ENCODE peak calls at places on chromosomes 6 and 20, in nine cellular contexts. H is activated T-cell treated with anti-CD3 and anti-CD28 coated beads for 1 hour, L is left cardiac atrium, Z is NCI-H1092, S is ELF-1, O is non-pigmented ciliary epithelial cell, F is psoas muscle, Q is DMS 273 treated with DMSO at 0.1 percent for 48 hours, K is adrenal gland. B is an unnamed sample.

GRCh38 chr6:7154341-7155139 is 46.8 kb downstream of the RREB1 start:
- DNase-seq in H (no peak), L (no peak), Z (no peak), S (no peak), O (no peak), F (no peak), Q (no peak), K (no peak), B (no peak)

GRCh38 chr6:46651766-46652165 is 852 bp downstream of the CYP39A1 start:
- DNase-seq in H (no peak), L (no peak), Z (no peak), S (no peak), O (no peak), F (no peak), Q (no peak), K (no peak), B (no peak)

GRCh38 chr6:125637207-125637606 is 112.2 kb upstream of the HEY2 start:
- DNase-seq in H (no peak), L (no peak), Z (no peak), S (no peak), O (no peak), F (no peak), Q (no peak), K (no peak), B (no peak)

GRCh38 chr6:122746708-122747107 is 32.8 kb upstream of the FABP7 start:
- DNase-seq in H (no peak), L (no peak), Z (no peak), S (no peak), O (no peak), F (no peak), Q (no peak), K (no peak), B (no peak)

GRCh38 chr20:38751360-38751976 is 3.2 kb downstream of the ACTR5 start:
- DNase-seq in H (no peak), L (no peak), Z (no peak), S (no peak), O (no peak), F (no peak), Q (no peak), K (no peak), B (no peak)

GRCh38 chr6:8335896-8336295 is 99.4 kb downstream of the SLC35B3 start:
- DNase-seq in H (no peak), L (no peak), Z (no peak), S (no peak), O (no peak), F (no peak), Q (no peak), K (no peak), B (no peak)

GRCh38 chr6:22082278-22082677 is 214.6 kb downstream of the PRL start:
- DNase-seq in H (no peak), L (no peak), Z (no peak), S (no peak), O (no peak), F (no peak), Q (no peak), K (peak; percentile 45), B (no peak)

GRCh38 chr6:157607317-157608109 is 215.5 kb upstream of the SNX9 start:
- DNase-seq in H (no peak), L (no peak), Z (no peak), S (peak; percentile 68), O (no peak), F (no peak), Q (no peak), K (no peak), B (peak; percentile 71)

GRCh38 chr20:2005831-2006426 is 12.1 kb upstream of the PDYN start:
- DNase-seq in H (peak; percentile 51), L (peak; percentile 66), Z (no peak), S (peak; percentile 78), O (peak; percentile 23), F (peak; percentile 60), Q (no peak), K (peak; percentile 70), B (peak; percentile 78)

GRCh38 chr6:164942271-164942670 is 367.1 kb downstream of the C6orf118 start:
- DNase-seq in H (no peak), L (no peak), Z (no peak), S (no peak), O (no peak), F (no peak), Q (no peak), K (no peak), B (no peak)

GRCh38 chr6:71248306-71248705 is 40.3 kb upstream of the OGFRL1 start:
- DNase-seq in H (no peak), L (no peak), Z (no peak), S (peak; percentile 58), O (peak; percentile 49), F (no peak), Q (no peak), K (no peak), B (peak; percentile 31)

GRCh38 chr20:52748235-52748950 is 223.8 kb upstream of the TSHZ2 start:
- DNase-seq in H (no peak), L (peak; percentile 23), Z (no peak), S (no peak), O (no peak), F (peak; percentile 15), Q (no peak), K (no peak), B (no peak)

GRCh38 chr6:17928514-17929430 is 58.7 kb downstream of the KIF13A start:
- DNase-seq in H (no peak), L (no peak), Z (no peak), S (no peak), O (no peak), F (no peak), Q (no peak), K (no peak), B (no peak)

GRCh38 chr6:42222450-42222849 is 4.8 kb upstream of the MRPS10 start:
- DNase-seq in H (no peak), L (no peak), Z (no peak), S (no peak), O (no peak), F (no peak), Q (no peak), K (no peak), B (no peak)

GRCh38 chr6:133130863-133131262 is 110.3 kb upstream of the EYA4 start:
- DNase-seq in H (no peak), L (peak; percentile 77), Z (peak; percentile 1), S (peak; percentile 63), O (no peak), F (peak; percentile 63), Q (peak; percentile 35), K (peak; percentile 81), B (no peak)

GRCh38 chr6:80319286-80319685 is 212.8 kb downstream of the BCKDHB start:
- DNase-seq in H (no peak), L (no peak), Z (no peak), S (no peak), O (no peak), F (no peak), Q (no peak), K (no peak), B (no peak)

GRCh38 chr6:43559328-43559727 is 16.5 kb downstream of the XPO5 start:
- DNase-seq in H (no peak), L (no peak), Z (no peak), S (no peak), O (no peak), F (no peak), Q (no peak), K (no peak), B (no peak)

GRCh38 chr20:24633026-24633425 is 163.6 kb downstream of the SYNDIG1 start:
- DNase-seq in H (no peak), L (no peak), Z (no peak), S (no peak), O (no peak), F (no peak), Q (no peak), K (no peak), B (peak; percentile 15)

GRCh38 chr6:11685411-11686093 is 93.1 kb downstream of the ADTRP start:
- DNase-seq in H (no peak), L (no peak), Z (no peak), S (peak; percentile 10), O (no peak), F (no peak), Q (no peak), K (no peak), B (no peak)

GRCh38 chr20:4519530-4519929 is 202.2 kb upstream of the PRND start:
- DNase-seq in H (no peak), L (no peak), Z (no peak), S (peak; percentile 70), O (no peak), F (no peak), Q (no peak), K (no peak), B (peak; percentile 77)

GRCh38 chr6:28488916-28489365 is 26.7 kb downstream of the GPX6 start:
- DNase-seq in H (no peak), L (no peak), Z (no peak), S (peak; percentile 65), O (no peak), F (no peak), Q (peak; percentile 60), K (no peak), B (no peak)

GRCh38 chr6:30483677-30484279 is 5.5 kb upstream of the HLA-E start:
- DNase-seq in H (no peak), L (no peak), Z (peak; percentile 4), S (no peak), O (no peak), F (no peak), Q (no peak), K (no peak), B (no peak)

GRCh38 chr6:11654876-11655275 is 117.3 kb downstream of the TMEM170B start:
- DNase-seq in H (no peak), L (no peak), Z (no peak), S (no peak), O (peak; percentile 35), F (no peak), Q (no peak), K (no peak), B (no peak)

GRCh38 chr6:16276991-16277981 is 38.9 kb downstream of the GMPR start:
- DNase-seq in H (no peak), L (peak; percentile 79), Z (no peak), S (peak; percentile 92), O (peak; percentile 80), F (peak; percentile 84), Q (no peak), K (peak; percentile 71), B (peak; percentile 87)

GRCh38 chr6:31940256-31940664 is 5.6 kb upstream of the CFB start:
- DNase-seq in H (no peak), L (no peak), Z (no peak), S (no peak), O (no peak), F (no peak), Q (peak; percentile 29), K (no peak), B (no peak)

GRCh38 chr6:35148167-35148741 is 7.1 kb upstream of the TCP11 start:
- DNase-seq in H (no peak), L (no peak), Z (no peak), S (peak; percentile 92), O (peak; percentile 24), F (no peak), Q (no peak), K (no peak), B (peak; percentile 91)

GRCh38 chr20:56414842-56415765 is 3.0 kb downstream of the CASS4 start:
- DNase-seq in H (no peak), L (no peak), Z (no peak), S (no peak), O (peak; percentile 90), F (no peak), Q (no peak), K (no peak), B (no peak)

GRCh38 chr6:138537090-138537489 is 37.8 kb upstream of the NHSL1 start:
- DNase-seq in H (no peak), L (no peak), Z (no peak), S (no peak), O (no peak), F (no peak), Q (no peak), K (no peak), B (no peak)

GRCh38 chr20:21601799-21602198 is 87.9 kb upstream of the NKX2-2 start:
- DNase-seq in H (no peak), L (no peak), Z (no peak), S (no peak), O (no peak), F (no peak), Q (no peak), K (no peak), B (no peak)

GRCh38 chr6:12751694-12752304 is 35.2 kb downstream of the PHACTR1 start:
- DNase-seq in H (no peak), L (peak; percentile 62), Z (no peak), S (peak; percentile 60), O (no peak), F (peak; percentile 22), Q (no peak), K (peak; percentile 40), B (peak; percentile 66)

GRCh38 chr6:2545351-2545750 is 205.4 kb downstream of the MYLK4 start:
- DNase-seq in H (no peak), L (no peak), Z (no peak), S (no peak), O (no peak), F (no peak), Q (no peak), K (no peak), B (no peak)

B was measured in H9.